ENCODE peak calls at places on chromosomes 12 and 14, in seven cellular contexts. D, H, C, F, I, X and Q are unnamed samples.

GRCh38 chr12:113271853-113272561 is 50.7 kb downstream of the TPCN1 start:
- DNase-seq in D (peak; percentile 29), H (no peak), C (peak; percentile 84), F (no peak), I (no peak), X (no peak), Q (no peak)

GRCh38 chr12:84676787-84677186 is 235.8 kb downstream of the SLC6A15 start:
- DNase-seq in D (no peak), H (no peak), C (no peak), F (no peak), I (no peak), X (no peak), Q (no peak)

GRCh38 chr14:61968207-61968606 is 206.0 kb downstream of the SNAPC1 start:
- DNase-seq in D (no peak), H (no peak), C (no peak), F (no peak), I (no peak), X (no peak), Q (no peak)

GRCh38 chr12:54147186-54147585 is 41.6 kb downstream of the SMUG1 start:
- DNase-seq in D (no peak), H (no peak), C (no peak), F (no peak), I (no peak), X (no peak), Q (no peak)

GRCh38 chr14:104094056-104094708 is 8.7 kb downstream of the ASPG start:
- DNase-seq in D (no peak), H (no peak), C (no peak), F (no peak), I (peak; percentile 15), X (no peak), Q (no peak)

GRCh38 chr12:106248177-106248848 is 493 bp upstream of the CKAP4 start:
- DNase-seq in D (peak; percentile 20), H (peak; percentile 32), C (peak; percentile 80), F (no peak), I (peak; percentile 35), X (peak; percentile 47), Q (no peak)

GRCh38 chr14:63659726-63660125 is 18.1 kb upstream of the WDR89 start:
- DNase-seq in D (no peak), H (no peak), C (no peak), F (no peak), I (no peak), X (no peak), Q (no peak)

GRCh38 chr14:101004954-101005353 is 101.4 kb upstream of the RTL1 start:
- DNase-seq in D (no peak), H (no peak), C (peak; percentile 78), F (no peak), I (no peak), X (no peak), Q (no peak)

GRCh38 chr12:101839324-101840283 is 8.8 kb upstream of the GNPTAB start:
- DNase-seq in D (peak; percentile 54), H (peak; percentile 63), C (peak; percentile 85), F (peak; percentile 44), I (peak; percentile 75), X (peak; percentile 56), Q (peak; percentile 43)

GRCh38 chr12:94173660-94174265 is 25.4 kb downstream of the PLXNC1 start:
- DNase-seq in D (no peak), H (no peak), C (peak; percentile 60), F (no peak), I (no peak), X (no peak), Q (no peak)

GRCh38 chr12:112839386-112839972 is 47.9 kb downstream of the RPH3A start:
- DNase-seq in D (peak; percentile 80), H (no peak), C (peak; percentile 65), F (no peak), I (no peak), X (no peak), Q (no peak)

GRCh38 chr14:103404032-103404918 is 19.1 kb downstream of the MARK3 start:
- DNase-seq in D (no peak), H (no peak), C (peak; percentile 69), F (no peak), I (no peak), X (no peak), Q (no peak)